ENCODE peak calls at places on chromosomes 7 and 10, in seven cellular contexts. One of them, this sample, is unnamed.

GRCh38 chr7:31796375-31796774 is 109.4 kb downstream of the PPP1R17 start:
- DNase-seq in anterior cingulate cortex: no peak
- DNase-seq in H9: no peak
- DNase-seq in stimulated activated CD8-positive, alpha-beta memory T cell treated with anti-CD3 and anti-CD28 coated beads, Interleukin-15, amount 100 ng/mL, for 4 hours: no peak
- DNase-seq in EL: peak
- DNase-seq in activated CD4-positive, alpha-beta T cell treated with anti-CD3 and anti-CD28 coated beads for 48 hours: no peak
- DNase-seq in body of pancreas: no peak
- DNase-seq in this sample: no peak

GRCh38 chr10:43203491-43204393 is 63.1 kb downstream of the RASGEF1A start:
- DNase-seq in anterior cingulate cortex: no peak
- DNase-seq in stimulated activated CD8-positive, alpha-beta memory T cell treated with anti-CD3 and anti-CD28 coated beads, Interleukin-15, amount 100 ng/mL, for 4 hours: no peak
- DNase-seq in H9: peak
- DNase-seq in EL: no peak
- DNase-seq in activated CD4-positive, alpha-beta T cell treated with anti-CD3 and anti-CD28 coated beads for 48 hours: peak
- DNase-seq in body of pancreas: peak
- DNase-seq in this sample: no peak

GRCh38 chr7:138663741-138664710 is 37.1 kb downstream of the SVOPL start:
- DNase-seq in body of pancreas: peak
- DNase-seq in stimulated activated CD8-positive, alpha-beta memory T cell treated with anti-CD3 and anti-CD28 coated beads, Interleukin-15, amount 100 ng/mL, for 4 hours: no peak
- DNase-seq in anterior cingulate cortex: no peak
- DNase-seq in EL: peak
- DNase-seq in H9: peak
- DNase-seq in activated CD4-positive, alpha-beta T cell treated with anti-CD3 and anti-CD28 coated beads for 48 hours: no peak
- DNase-seq in this sample: no peak

GRCh38 chr7:124662372-124662771 is 103.2 kb downstream of the GPR37 start:
- DNase-seq in activated CD4-positive, alpha-beta T cell treated with anti-CD3 and anti-CD28 coated beads for 48 hours: no peak
- DNase-seq in anterior cingulate cortex: no peak
- DNase-seq in H9: no peak
- DNase-seq in stimulated activated CD8-positive, alpha-beta memory T cell treated with anti-CD3 and anti-CD28 coated beads, Interleukin-15, amount 100 ng/mL, for 4 hours: no peak
- DNase-seq in EL: no peak
- DNase-seq in body of pancreas: no peak
- DNase-seq in this sample: no peak

GRCh38 chr10:86685416-86685815 is 17.1 kb downstream of the LDB3 start:
- DNase-seq in stimulated activated CD8-positive, alpha-beta memory T cell treated with anti-CD3 and anti-CD28 coated beads, Interleukin-15, amount 100 ng/mL, for 4 hours: no peak
- DNase-seq in body of pancreas: no peak
- DNase-seq in H9: no peak
- DNase-seq in EL: no peak
- DNase-seq in activated CD4-positive, alpha-beta T cell treated with anti-CD3 and anti-CD28 coated beads for 48 hours: no peak
- DNase-seq in anterior cingulate cortex: no peak
- DNase-seq in this sample: no peak

GRCh38 chr10:133131754-133132710 is 28.0 kb upstream of the KNDC1 start:
- DNase-seq in EL: no peak
- DNase-seq in anterior cingulate cortex: no peak
- DNase-seq in body of pancreas: no peak
- DNase-seq in activated CD4-positive, alpha-beta T cell treated with anti-CD3 and anti-CD28 coated beads for 48 hours: no peak
- DNase-seq in H9: peak
- DNase-seq in stimulated activated CD8-positive, alpha-beta memory T cell treated with anti-CD3 and anti-CD28 coated beads, Interleukin-15, amount 100 ng/mL, for 4 hours: no peak
- DNase-seq in this sample: no peak

GRCh38 chr7:34747842-34748241 is 89.8 kb downstream of the NPSR1 start:
- DNase-seq in H9: no peak
- DNase-seq in stimulated activated CD8-positive, alpha-beta memory T cell treated with anti-CD3 and anti-CD28 coated beads, Interleukin-15, amount 100 ng/mL, for 4 hours: no peak
- DNase-seq in anterior cingulate cortex: no peak
- DNase-seq in body of pancreas: peak
- DNase-seq in EL: no peak
- DNase-seq in activated CD4-positive, alpha-beta T cell treated with anti-CD3 and anti-CD28 coated beads for 48 hours: no peak
- DNase-seq in this sample: no peak

GRCh38 chr7:131052285-131052942 is 275.3 kb upstream of the MKLN1 start:
- DNase-seq in stimulated activated CD8-positive, alpha-beta memory T cell treated with anti-CD3 and anti-CD28 coated beads, Interleukin-15, amount 100 ng/mL, for 4 hours: no peak
- DNase-seq in body of pancreas: no peak
- DNase-seq in activated CD4-positive, alpha-beta T cell treated with anti-CD3 and anti-CD28 coated beads for 48 hours: no peak
- DNase-seq in H9: no peak
- DNase-seq in EL: no peak
- DNase-seq in anterior cingulate cortex: no peak
- DNase-seq in this sample: no peak

GRCh38 chr10:43739171-43739570 is 90.5 kb upstream of the ZNF32 start:
- DNase-seq in EL: no peak
- DNase-seq in body of pancreas: no peak
- DNase-seq in H9: no peak
- DNase-seq in stimulated activated CD8-positive, alpha-beta memory T cell treated with anti-CD3 and anti-CD28 coated beads, Interleukin-15, amount 100 ng/mL, for 4 hours: no peak
- DNase-seq in anterior cingulate cortex: no peak
- DNase-seq in activated CD4-positive, alpha-beta T cell treated with anti-CD3 and anti-CD28 coated beads for 48 hours: no peak
- DNase-seq in this sample: no peak

GRCh38 chr7:51620690-51621089 is 304.1 kb upstream of the COBL start:
- DNase-seq in stimulated activated CD8-positive, alpha-beta memory T cell treated with anti-CD3 and anti-CD28 coated beads, Interleukin-15, amount 100 ng/mL, for 4 hours: no peak
- DNase-seq in anterior cingulate cortex: no peak
- DNase-seq in EL: no peak
- DNase-seq in activated CD4-positive, alpha-beta T cell treated with anti-CD3 and anti-CD28 coated beads for 48 hours: no peak
- DNase-seq in H9: peak
- DNase-seq in body of pancreas: no peak
- DNase-seq in this sample: no peak

GRCh38 chr10:34649385-34649784 is 165.7 kb downstream of the PARD3 start:
- DNase-seq in stimulated activated CD8-positive, alpha-beta memory T cell treated with anti-CD3 and anti-CD28 coated beads, Interleukin-15, amount 100 ng/mL, for 4 hours: no peak
- DNase-seq in H9: no peak
- DNase-seq in body of pancreas: no peak
- DNase-seq in activated CD4-positive, alpha-beta T cell treated with anti-CD3 and anti-CD28 coated beads for 48 hours: no peak
- DNase-seq in EL: no peak
- DNase-seq in anterior cingulate cortex: no peak
- DNase-seq in this sample: no peak

GRCh38 chr7:108136191-108136581 is 6.0 kb upstream of the LAMB4 start:
- DNase-seq in stimulated activated CD8-positive, alpha-beta memory T cell treated with anti-CD3 and anti-CD28 coated beads, Interleukin-15, amount 100 ng/mL, for 4 hours: no peak
- DNase-seq in body of pancreas: no peak
- DNase-seq in activated CD4-positive, alpha-beta T cell treated with anti-CD3 and anti-CD28 coated beads for 48 hours: no peak
- DNase-seq in anterior cingulate cortex: no peak
- DNase-seq in EL: no peak
- DNase-seq in H9: no peak
- DNase-seq in this sample: peak

GRCh38 chr10:73590881-73591577 is at the start of gene USP54:
- DNase-seq in activated CD4-positive, alpha-beta T cell treated with anti-CD3 and anti-CD28 coated beads for 48 hours: no peak
- DNase-seq in EL: peak
- DNase-seq in stimulated activated CD8-positive, alpha-beta memory T cell treated with anti-CD3 and anti-CD28 coated beads, Interleukin-15, amount 100 ng/mL, for 4 hours: no peak
- DNase-seq in H9: peak
- DNase-seq in body of pancreas: no peak
- DNase-seq in anterior cingulate cortex: peak
- DNase-seq in this sample: peak

GRCh38 chr7:122719010-122719578 is 16.4 kb upstream of the RNF148 start:
- DNase-seq in anterior cingulate cortex: no peak
- DNase-seq in H9: no peak
- DNase-seq in body of pancreas: no peak
- DNase-seq in EL: no peak
- DNase-seq in stimulated activated CD8-positive, alpha-beta memory T cell treated with anti-CD3 and anti-CD28 coated beads, Interleukin-15, amount 100 ng/mL, for 4 hours: no peak
- DNase-seq in activated CD4-positive, alpha-beta T cell treated with anti-CD3 and anti-CD28 coated beads for 48 hours: no peak
- DNase-seq in this sample: no peak

GRCh38 chr10:119633538-119634218 is 17.5 kb upstream of the BAG3 start:
- DNase-seq in body of pancreas: no peak
- DNase-seq in stimulated activated CD8-positive, alpha-beta memory T cell treated with anti-CD3 and anti-CD28 coated beads, Interleukin-15, amount 100 ng/mL, for 4 hours: no peak
- DNase-seq in anterior cingulate cortex: peak
- DNase-seq in activated CD4-positive, alpha-beta T cell treated with anti-CD3 and anti-CD28 coated beads for 48 hours: no peak
- DNase-seq in EL: no peak
- DNase-seq in H9: no peak
- DNase-seq in this sample: no peak

GRCh38 chr7:96778263-96778662 is 68.6 kb upstream of the SEM1 start:
- DNase-seq in EL: no peak
- DNase-seq in activated CD4-positive, alpha-beta T cell treated with anti-CD3 and anti-CD28 coated beads for 48 hours: no peak
- DNase-seq in body of pancreas: no peak
- DNase-seq in H9: peak
- DNase-seq in stimulated activated CD8-positive, alpha-beta memory T cell treated with anti-CD3 and anti-CD28 coated beads, Interleukin-15, amount 100 ng/mL, for 4 hours: no peak
- DNase-seq in anterior cingulate cortex: no peak
- DNase-seq in this sample: no peak

GRCh38 chr7:121085922-121086321 is 97.4 kb downstream of the CPED1 start:
- DNase-seq in EL: no peak
- DNase-seq in anterior cingulate cortex: no peak
- DNase-seq in stimulated activated CD8-positive, alpha-beta memory T cell treated with anti-CD3 and anti-CD28 coated beads, Interleukin-15, amount 100 ng/mL, for 4 hours: no peak
- DNase-seq in body of pancreas: no peak
- DNase-seq in H9: no peak
- DNase-seq in activated CD4-positive, alpha-beta T cell treated with anti-CD3 and anti-CD28 coated beads for 48 hours: no peak
- DNase-seq in this sample: no peak

GRCh38 chr7:137395425-137395824 is 51.9 kb upstream of the PTN start:
- DNase-seq in body of pancreas: peak
- DNase-seq in H9: no peak
- DNase-seq in anterior cingulate cortex: peak
- DNase-seq in stimulated activated CD8-positive, alpha-beta memory T cell treated with anti-CD3 and anti-CD28 coated beads, Interleukin-15, amount 100 ng/mL, for 4 hours: no peak
- DNase-seq in EL: no peak
- DNase-seq in activated CD4-positive, alpha-beta T cell treated with anti-CD3 and anti-CD28 coated beads for 48 hours: no peak
- DNase-seq in this sample: no peak